ENCODE peak calls at places on chromosomes 3 and 15, in five cellular contexts. One of them, this sample, is unnamed.

GRCh38 chr3:126259411-126260391 is 79.3 kb upstream of the ALDH1L1 start:
- DNase-seq in endothelial cell of umbilical vein: peak
- DNase-seq in hepatocyte: peak
- DNase-seq in A549: no peak
- DNase-seq in fibroblast of lung: no peak
- DNase-seq in this sample: no peak

GRCh38 chr3:152669560-152669959 is 165.4 kb upstream of the P2RY1 start:
- DNase-seq in A549: no peak
- DNase-seq in endothelial cell of umbilical vein: no peak
- DNase-seq in hepatocyte: no peak
- DNase-seq in fibroblast of lung: no peak
- DNase-seq in this sample: no peak

GRCh38 chr3:81554348-81554747 is 207.1 kb downstream of the GBE1 start:
- DNase-seq in A549: no peak
- DNase-seq in endothelial cell of umbilical vein: peak
- DNase-seq in fibroblast of lung: peak
- DNase-seq in hepatocyte: no peak
- DNase-seq in this sample: no peak

GRCh38 chr3:158057666-158058065 is 48.6 kb downstream of the SHOX2 start:
- DNase-seq in A549: no peak
- DNase-seq in endothelial cell of umbilical vein: no peak
- DNase-seq in fibroblast of lung: peak
- DNase-seq in hepatocyte: no peak
- DNase-seq in this sample: no peak

GRCh38 chr3:149486726-149487125 is 12.2 kb downstream of the TM4SF4 start:
- DNase-seq in fibroblast of lung: no peak
- DNase-seq in endothelial cell of umbilical vein: no peak
- DNase-seq in hepatocyte: no peak
- DNase-seq in A549: no peak
- DNase-seq in this sample: no peak

GRCh38 chr3:23696842-23697241 is 108.9 kb upstream of the UBE2E1 start:
- DNase-seq in endothelial cell of umbilical vein: no peak
- DNase-seq in A549: no peak
- DNase-seq in hepatocyte: peak
- DNase-seq in fibroblast of lung: no peak
- DNase-seq in this sample: no peak

GRCh38 chr15:49145651-49146609 is 9.5 kb downstream of the COPS2 start:
- DNase-seq in A549: peak
- DNase-seq in fibroblast of lung: peak
- DNase-seq in endothelial cell of umbilical vein: peak
- DNase-seq in hepatocyte: peak
- DNase-seq in this sample: peak

GRCh38 chr3:124492824-124493223 is 237.4 kb upstream of the UMPS start:
- DNase-seq in A549: peak
- DNase-seq in fibroblast of lung: peak
- DNase-seq in endothelial cell of umbilical vein: peak
- DNase-seq in hepatocyte: peak
- DNase-seq in this sample: peak

GRCh38 chr3:149330609-149331008 is 2.8 kb downstream of the TM4SF18 start:
- DNase-seq in endothelial cell of umbilical vein: no peak
- DNase-seq in hepatocyte: no peak
- DNase-seq in fibroblast of lung: peak
- DNase-seq in A549: no peak
- DNase-seq in this sample: no peak

GRCh38 chr15:49155834-49156627 is 632 bp upstream of the COPS2 start:
- DNase-seq in endothelial cell of umbilical vein: peak
- DNase-seq in hepatocyte: peak
- DNase-seq in A549: no peak
- DNase-seq in fibroblast of lung: peak
- DNase-seq in this sample: no peak

GRCh38 chr15:60095711-60096110 is 91.6 kb downstream of the FOXB1 start:
- DNase-seq in hepatocyte: no peak
- DNase-seq in fibroblast of lung: peak
- DNase-seq in A549: no peak
- DNase-seq in endothelial cell of umbilical vein: no peak
- DNase-seq in this sample: no peak

GRCh38 chr3:35651456-35651855 is 12.1 kb downstream of the ARPP21 start:
- DNase-seq in endothelial cell of umbilical vein: no peak
- DNase-seq in fibroblast of lung: peak
- DNase-seq in A549: no peak
- DNase-seq in hepatocyte: no peak
- DNase-seq in this sample: no peak

GRCh38 chr15:48001393-48002059 is 119.3 kb upstream of the SLC24A5 start:
- DNase-seq in hepatocyte: no peak
- DNase-seq in endothelial cell of umbilical vein: no peak
- DNase-seq in fibroblast of lung: no peak
- DNase-seq in A549: no peak
- DNase-seq in this sample: no peak

GRCh38 chr3:38497026-38497425 is 886 bp downstream of the EXOG start:
- DNase-seq in fibroblast of lung: peak
- DNase-seq in hepatocyte: no peak
- DNase-seq in endothelial cell of umbilical vein: no peak
- DNase-seq in A549: no peak
- DNase-seq in this sample: no peak

GRCh38 chr3:110343376-110343775 is 728.2 kb upstream of the NECTIN3 start:
- DNase-seq in A549: peak
- DNase-seq in hepatocyte: peak
- DNase-seq in endothelial cell of umbilical vein: peak
- DNase-seq in fibroblast of lung: peak
- DNase-seq in this sample: no peak

GRCh38 chr3:8491750-8492149 is 9.9 kb upstream of the LMCD1 start:
- DNase-seq in fibroblast of lung: no peak
- DNase-seq in endothelial cell of umbilical vein: no peak
- DNase-seq in A549: no peak
- DNase-seq in hepatocyte: no peak
- DNase-seq in this sample: no peak

GRCh38 chr15:74127954-74128784 is 2.2 kb upstream of the ISLR2 start:
- DNase-seq in A549: no peak
- DNase-seq in hepatocyte: peak
- DNase-seq in fibroblast of lung: peak
- DNase-seq in endothelial cell of umbilical vein: no peak
- DNase-seq in this sample: no peak

GRCh38 chr15:65980824-65981456 is 111.6 kb downstream of the RAB11A start:
- DNase-seq in endothelial cell of umbilical vein: peak
- DNase-seq in fibroblast of lung: peak
- DNase-seq in A549: peak
- DNase-seq in hepatocyte: peak
- DNase-seq in this sample: peak

GRCh38 chr15:35136552-35136951 is 51.5 kb upstream of the NANOGP8 start:
- DNase-seq in hepatocyte: peak
- DNase-seq in endothelial cell of umbilical vein: no peak
- DNase-seq in fibroblast of lung: no peak
- DNase-seq in A549: no peak
- DNase-seq in this sample: no peak

GRCh38 chr15:90262426-90262825 is 3.0 kb upstream of the NGRN start:
- DNase-seq in endothelial cell of umbilical vein: no peak
- DNase-seq in fibroblast of lung: no peak
- DNase-seq in hepatocyte: no peak
- DNase-seq in A549: no peak
- DNase-seq in this sample: no peak

GRCh38 chr15:70046716-70047369 is 50.9 kb downstream of the TLE3 start:
- DNase-seq in hepatocyte: no peak
- DNase-seq in A549: no peak
- DNase-seq in endothelial cell of umbilical vein: no peak
- DNase-seq in fibroblast of lung: no peak
- DNase-seq in this sample: no peak

GRCh38 chr15:73632670-73633058 is 525 bp downstream of the NPTN start:
- DNase-seq in endothelial cell of umbilical vein: no peak
- DNase-seq in hepatocyte: no peak
- DNase-seq in A549: no peak
- DNase-seq in fibroblast of lung: no peak
- DNase-seq in this sample: no peak

GRCh38 chr3:8549354-8549753 is 47.7 kb downstream of the LMCD1 start:
- DNase-seq in fibroblast of lung: no peak
- DNase-seq in endothelial cell of umbilical vein: no peak
- DNase-seq in hepatocyte: no peak
- DNase-seq in A549: no peak
- DNase-seq in this sample: no peak

GRCh38 chr15:77107068-77107467 is 36.2 kb upstream of the TSPAN3 start:
- DNase-seq in hepatocyte: no peak
- DNase-seq in endothelial cell of umbilical vein: no peak
- DNase-seq in fibroblast of lung: no peak
- DNase-seq in A549: no peak
- DNase-seq in this sample: no peak

GRCh38 chr3:183526838-183527420 is 28.6 kb downstream of the KLHL6 start:
- DNase-seq in fibroblast of lung: no peak
- DNase-seq in hepatocyte: no peak
- DNase-seq in endothelial cell of umbilical vein: peak
- DNase-seq in A549: no peak
- DNase-seq in this sample: no peak

GRCh38 chr15:63491116-63491817 is 13.1 kb upstream of the USP3 start:
- DNase-seq in A549: no peak
- DNase-seq in fibroblast of lung: no peak
- DNase-seq in endothelial cell of umbilical vein: no peak
- DNase-seq in hepatocyte: no peak
- DNase-seq in this sample: no peak

GRCh38 chr3:160831411-160831810 is 75.4 kb downstream of the PPM1L start:
- DNase-seq in fibroblast of lung: no peak
- DNase-seq in A549: no peak
- DNase-seq in endothelial cell of umbilical vein: no peak
- DNase-seq in hepatocyte: no peak
- DNase-seq in this sample: no peak

GRCh38 chr3:159726231-159726964 is 262.2 kb upstream of the IL12A start:
- DNase-seq in endothelial cell of umbilical vein: no peak
- DNase-seq in hepatocyte: no peak
- DNase-seq in fibroblast of lung: peak
- DNase-seq in A549: no peak
- DNase-seq in this sample: peak

GRCh38 chr15:73264881-73265280 is 103.9 kb downstream of the HCN4 start:
- DNase-seq in endothelial cell of umbilical vein: no peak
- DNase-seq in fibroblast of lung: no peak
- DNase-seq in A549: no peak
- DNase-seq in hepatocyte: no peak
- DNase-seq in this sample: no peak

GRCh38 chr3:121757087-121757811 is 7.7 kb upstream of the GOLGB1 start:
- DNase-seq in endothelial cell of umbilical vein: no peak
- DNase-seq in hepatocyte: no peak
- DNase-seq in fibroblast of lung: peak
- DNase-seq in A549: no peak
- DNase-seq in this sample: no peak

GRCh38 chr3:61743686-61744242 is 182.4 kb downstream of the PTPRG start:
- DNase-seq in fibroblast of lung: no peak
- DNase-seq in hepatocyte: no peak
- DNase-seq in A549: no peak
- DNase-seq in endothelial cell of umbilical vein: no peak
- DNase-seq in this sample: no peak
- H3K4me2 ChIP-seq in fibroblast of lung: no peak
- H3K4me2 ChIP-seq in hepatocyte: no peak
- H3K4me2 ChIP-seq in A549: no peak
- H3K4me2 ChIP-seq in endothelial cell of umbilical vein: no peak
- H3K4me2 ChIP-seq in this sample: no peak

DNA sequence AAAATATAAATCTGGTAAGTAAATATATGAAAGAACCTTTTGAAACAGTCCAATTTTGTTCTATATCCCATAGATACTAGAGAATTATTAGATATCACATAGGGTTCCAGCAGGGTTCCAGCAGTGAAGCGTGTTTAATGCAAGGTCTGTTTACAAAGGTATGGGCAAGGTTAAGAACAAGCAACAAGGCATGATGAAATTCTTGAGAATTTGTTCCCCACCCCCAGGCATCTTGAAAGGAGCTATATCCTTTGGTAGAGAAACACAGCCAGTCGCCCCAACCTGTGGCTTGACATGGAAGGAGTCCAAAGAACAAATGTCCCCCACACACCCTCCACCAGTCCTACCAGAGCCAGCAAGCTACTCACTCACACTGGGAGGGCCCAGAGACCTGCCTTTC is 18.6 kb upstream of the FNDC3B start:
- DNase-seq in A549: no peak
- DNase-seq in fibroblast of lung: no peak
- DNase-seq in endothelial cell of umbilical vein: no peak
- DNase-seq in hepatocyte: no peak
- DNase-seq in this sample: no peak
- H3K4me3 ChIP-seq in A549: no peak
- H3K4me3 ChIP-seq in fibroblast of lung: no peak
- H3K4me3 ChIP-seq in endothelial cell of umbilical vein: no peak
- H3K4me3 ChIP-seq in hepatocyte: no peak
- H3K4me3 ChIP-seq in this sample: no peak

DNA sequence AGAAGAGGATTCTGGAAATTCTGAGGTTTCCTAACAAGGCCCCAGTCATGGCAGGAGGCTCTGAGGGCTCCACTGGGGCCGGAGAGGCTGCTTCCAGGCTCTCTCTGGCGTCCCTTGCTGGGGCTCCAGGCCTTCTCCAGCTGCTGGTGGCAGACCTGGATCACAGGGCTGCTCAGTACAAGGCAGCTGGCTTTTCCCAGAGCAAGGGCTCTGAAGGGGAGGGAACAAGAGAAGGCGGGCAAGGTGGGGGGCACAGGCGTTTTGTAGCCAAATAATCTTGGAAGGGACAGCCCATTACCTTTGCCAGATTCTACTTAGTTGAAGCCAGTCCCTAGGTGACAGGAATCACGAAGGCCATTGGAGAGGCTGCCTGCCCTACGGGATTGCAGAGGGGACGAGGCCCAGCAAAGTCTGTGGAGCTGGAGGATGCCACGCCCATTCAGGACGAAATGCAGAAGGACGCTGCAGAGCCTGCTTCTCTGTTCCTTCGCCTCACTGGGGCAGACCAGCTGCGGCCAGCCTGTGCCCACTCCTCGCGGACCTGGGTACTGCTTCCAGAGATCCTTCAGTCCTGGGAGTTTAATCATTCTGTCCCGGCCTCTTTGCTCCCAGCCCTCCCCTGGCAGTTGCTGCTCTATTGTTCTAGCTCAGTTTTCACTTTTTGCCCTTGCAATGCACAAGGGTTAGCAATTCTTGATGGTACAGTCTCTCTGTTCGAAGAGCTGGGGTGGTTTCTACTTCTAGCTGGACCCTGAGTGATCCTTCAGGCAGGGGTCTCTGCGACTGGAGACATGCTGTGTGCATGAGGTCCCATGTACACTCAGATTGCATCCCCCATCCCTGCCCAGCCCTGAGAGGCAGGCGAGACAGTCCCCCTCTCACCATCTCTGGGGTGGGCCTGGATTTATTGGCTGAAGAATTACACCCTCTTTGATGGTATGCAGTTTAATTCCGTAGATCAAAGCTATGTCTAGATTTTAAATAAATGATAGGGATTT is 149.3 kb upstream of the MEF2A start:
- DNase-seq in A549: no peak
- DNase-seq in fibroblast of lung: no peak
- DNase-seq in hepatocyte: no peak
- DNase-seq in endothelial cell of umbilical vein: no peak
- DNase-seq in this sample: no peak
- TF ChIP-seq CTCF in A549: no peak
- TF ChIP-seq CTCF in fibroblast of lung: no peak
- TF ChIP-seq CTCF in hepatocyte: no peak
- TF ChIP-seq CTCF in endothelial cell of umbilical vein: no peak
- TF ChIP-seq CTCF in this sample: no peak

GRCh38 chr3:146882206-146882605 is 277.1 kb upstream of the PLSCR5 start:
- DNase-seq in fibroblast of lung: no peak
- DNase-seq in hepatocyte: no peak
- DNase-seq in endothelial cell of umbilical vein: no peak
- DNase-seq in A549: no peak
- DNase-seq in this sample: no peak

GRCh38 chr3:146884291-146884690 is 279.1 kb upstream of the PLSCR5 start:
- DNase-seq in hepatocyte: no peak
- DNase-seq in A549: no peak
- DNase-seq in endothelial cell of umbilical vein: no peak
- DNase-seq in fibroblast of lung: no peak
- DNase-seq in this sample: no peak

GRCh38 chr3:146881366-146881765 is 276.2 kb upstream of the PLSCR5 start:
- DNase-seq in A549: no peak
- DNase-seq in hepatocyte: no peak
- DNase-seq in fibroblast of lung: no peak
- DNase-seq in endothelial cell of umbilical vein: no peak
- DNase-seq in this sample: no peak

GRCh38 chr3:146883292-146883691 is 278.1 kb upstream of the PLSCR5 start:
- DNase-seq in fibroblast of lung: no peak
- DNase-seq in A549: no peak
- DNase-seq in hepatocyte: no peak
- DNase-seq in endothelial cell of umbilical vein: no peak
- DNase-seq in this sample: no peak
- H3K4me2 ChIP-seq in fibroblast of lung: no peak
- H3K4me2 ChIP-seq in A549: no peak
- H3K4me2 ChIP-seq in hepatocyte: no peak
- H3K4me2 ChIP-seq in endothelial cell of umbilical vein: no peak
- H3K4me2 ChIP-seq in this sample: no peak